ENCODE peak calls at places on chromosomes 5 and 9, in nine cellular contexts. W is K562, Y is thoracic aorta, Z is neural progenitor cell, S is mucosa of descending colon, M is transverse colon, K is fibroblast of lung, X is ovary, L is psoas muscle. C is an unnamed sample. For H3K36me3, the result is how much of the 10 kb centered on the place peaks cover.

GRCh38 chr5:171483453-171484177 is 64.2 kb downstream of the FGF18 start:
- DNase-seq in W (no peak), Y (peak), Z (no peak), S (peak), M (peak), K (peak), X (peak), L (peak), C (no peak)

GRCh38 chr9:100880284-100880683 is 148.2 kb upstream of the PLPPR1 start:
- DNase-seq in W (no peak), Y (no peak), Z (no peak), S (no peak), M (no peak), K (no peak), X (no peak), L (no peak), C (no peak)

GRCh38 chr9:3528466-3528865 is 2.7 kb upstream of the RFX3 start:
- DNase-seq in W (peak), Y (no peak), Z (no peak), S (no peak), M (no peak), K (no peak), X (no peak), L (no peak), C (peak)

GRCh38 chr5:34505731-34506130 is 150.4 kb upstream of the RAI14 start:
- DNase-seq in W (no peak), Y (no peak), Z (no peak), S (no peak), M (no peak), K (no peak), X (no peak), L (no peak), C (no peak)

GRCh38 chr5:149838881-149839739 is 105.5 kb downstream of the PDE6A start:
- DNase-seq in W (no peak), Y (no peak), Z (no peak), S (no peak), M (no peak), K (peak), X (no peak), L (no peak), C (no peak)

GRCh38 chr5:602466-603035 is 9.6 kb upstream of the CEP72 start:
- DNase-seq in W (no peak), Y (no peak), Z (no peak), S (peak), M (no peak), K (no peak), X (no peak), L (no peak), C (no peak)

GRCh38 chr5:132915681-132916080 is 42.2 kb downstream of the LEAP2 start:
- DNase-seq in W (peak), Y (no peak), Z (no peak), S (no peak), M (no peak), K (no peak), X (no peak), L (no peak), C (peak)

GRCh38 chr9:114300846-114301797 is 21.8 kb upstream of the ORM1 start:
- DNase-seq in W (no peak), Y (no peak), Z (no peak), S (no peak), M (peak), K (no peak), X (no peak), L (no peak), C (no peak)

GRCh38 chr5:72505539-72505938 is 1.7 kb downstream of the ZNF366 start:
- DNase-seq in W (no peak), Y (no peak), Z (no peak), S (no peak), M (no peak), K (no peak), X (no peak), L (no peak), C (no peak)

GRCh38 chr9:109912082-109912581 is 132.1 kb downstream of the PALM2AKAP2 start:
- DNase-seq in W (no peak), Y (no peak), Z (no peak), S (no peak), M (no peak), K (peak), X (no peak), L (no peak), C (no peak)

GRCh38 chr5:7592910-7593309 is 197.0 kb downstream of the ADCY2 start:
- DNase-seq in W (peak), Y (no peak), Z (peak), S (no peak), M (no peak), K (no peak), X (no peak), L (no peak), C (no peak)

GRCh38 chr9:105073147-105073546 is 145.2 kb upstream of the ABCA1 start:
- DNase-seq in W (no peak), Y (no peak), Z (no peak), S (no peak), M (no peak), K (peak), X (no peak), L (no peak), C (no peak)

GRCh38 chr5:180291234-180291940 is 496 bp downstream of the MAPK9 start:
- DNase-seq in W (peak), Y (no peak), Z (peak), S (peak), M (peak), K (no peak), X (peak), L (no peak), C (peak)

GRCh38 chr5:149799119-149799623 is 69.1 kb downstream of the PPARGC1B start:
- DNase-seq in W (peak), Y (no peak), Z (no peak), S (no peak), M (peak), K (peak), X (peak), L (peak), C (no peak)

GRCh38 chr5:118791986-118792734 is 196.2 kb downstream of the DTWD2 start:
- DNase-seq in W (peak), Y (no peak), Z (peak), S (no peak), M (no peak), K (peak), X (no peak), L (no peak), C (peak)

GRCh38 chr5:31981361-31981955 is 192.7 kb downstream of the GOLPH3 start:
- DNase-seq in W (no peak), Y (no peak), Z (no peak), S (no peak), M (no peak), K (no peak), X (no peak), L (no peak), C (no peak)

GRCh38 chr9:129142115-129142514 is 30.9 kb downstream of the PTPA start:
- DNase-seq in W (no peak), Y (no peak), Z (no peak), S (no peak), M (no peak), K (no peak), X (no peak), L (no peak), C (no peak)

GRCh38 chr9:7510209-7510608 is 289.4 kb downstream of the DMAC1 start:
- DNase-seq in W (no peak), Y (no peak), Z (no peak), S (no peak), M (no peak), K (peak), X (no peak), L (no peak), C (no peak)

GRCh38 chr5:173963107-173963506 is 25.9 kb upstream of the C5orf47 start:
- DNase-seq in W (no peak), Y (no peak), Z (no peak), S (no peak), M (no peak), K (peak), X (no peak), L (no peak), C (no peak)

GRCh38 chr5:136222575-136223235 is 29.7 kb upstream of the SMIM32 start:
- DNase-seq in W (no peak), Y (no peak), Z (no peak), S (no peak), M (no peak), K (no peak), X (no peak), L (no peak), C (no peak)

GRCh38 chr5:40277161-40277906 is 402.4 kb upstream of the PTGER4 start:
- DNase-seq in W (no peak), Y (no peak), Z (no peak), S (no peak), M (no peak), K (no peak), X (no peak), L (no peak), C (peak)

GRCh38 chr5:2802693-2803365 is 51.4 kb upstream of the IRX2 start:
- DNase-seq in W (no peak), Y (no peak), Z (no peak), S (no peak), M (no peak), K (no peak), X (no peak), L (no peak), C (no peak)

GRCh38 chr9:133876144-133876543 is 116.0 kb downstream of the VAV2 start:
- DNase-seq in W (peak), Y (no peak), Z (peak), S (no peak), M (no peak), K (no peak), X (no peak), L (peak), C (no peak)

GRCh38 chr9:8816361-8816760 is 1016.8 kb upstream of the DMAC1 start:
- DNase-seq in W (no peak), Y (no peak), Z (peak), S (no peak), M (no peak), K (no peak), X (no peak), L (no peak), C (no peak)

GRCh38 chr5:20229286-20230005 is 241.4 kb upstream of the CDH18 start:
- DNase-seq in W (no peak), Y (no peak), Z (no peak), S (no peak), M (no peak), K (peak), X (no peak), L (no peak), C (no peak)

GRCh38 chr5:169805527-169805934 is 168.5 kb downstream of the DOCK2 start:
- DNase-seq in W (peak), Y (no peak), Z (peak), S (no peak), M (no peak), K (no peak), X (no peak), L (no peak), C (peak)

GRCh38 chr5:126268697-126269315 is 154.4 kb upstream of the GRAMD2B start:
- DNase-seq in W (no peak), Y (no peak), Z (no peak), S (no peak), M (peak), K (no peak), X (no peak), L (no peak), C (no peak)

GRCh38 chr5:74212336-74212735 is 428.2 kb downstream of the ENC1 start:
- DNase-seq in W (peak), Y (no peak), Z (peak), S (no peak), M (peak), K (peak), X (no peak), L (no peak), C (no peak)

GRCh38 chr5:111142932-111143331 is 50.8 kb downstream of the WDR36 start:
- DNase-seq in W (no peak), Y (no peak), Z (no peak), S (no peak), M (no peak), K (peak), X (no peak), L (no peak), C (no peak)

GRCh38 chr5:54580997-54581741 is 63.6 kb downstream of the SNX18 start:
- DNase-seq in W (no peak), Y (no peak), Z (no peak), S (no peak), M (no peak), K (no peak), X (no peak), L (no peak), C (no peak)

DNA sequence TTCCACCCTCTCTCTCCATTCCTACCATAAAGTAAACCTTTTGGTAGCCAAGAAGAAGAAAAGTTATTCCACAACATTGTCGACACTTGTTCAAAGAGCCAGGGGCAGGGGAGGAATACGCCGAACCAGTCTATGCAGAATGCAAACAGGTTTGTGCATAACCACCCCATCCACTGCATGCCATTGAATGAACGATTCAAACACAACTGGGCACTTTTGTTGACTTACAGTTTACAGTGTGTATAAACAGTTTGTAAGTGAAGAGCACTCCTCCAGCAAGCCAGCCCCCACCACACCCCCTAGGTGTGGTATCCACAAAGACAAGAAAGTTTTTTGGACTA is 6.8 kb upstream of the S1PR3 start:
- DNase-seq in W (no peak), Y (no peak), Z (no peak), S (no peak), M (no peak), K (no peak), X (no peak), L (no peak), C (no peak)
- H3K36me3 ChIP-seq in W (under half), Y (under half), Z (under half), S (under half), M (under half), K (under half), X (under half), L (under half), C (under half)

DNA sequence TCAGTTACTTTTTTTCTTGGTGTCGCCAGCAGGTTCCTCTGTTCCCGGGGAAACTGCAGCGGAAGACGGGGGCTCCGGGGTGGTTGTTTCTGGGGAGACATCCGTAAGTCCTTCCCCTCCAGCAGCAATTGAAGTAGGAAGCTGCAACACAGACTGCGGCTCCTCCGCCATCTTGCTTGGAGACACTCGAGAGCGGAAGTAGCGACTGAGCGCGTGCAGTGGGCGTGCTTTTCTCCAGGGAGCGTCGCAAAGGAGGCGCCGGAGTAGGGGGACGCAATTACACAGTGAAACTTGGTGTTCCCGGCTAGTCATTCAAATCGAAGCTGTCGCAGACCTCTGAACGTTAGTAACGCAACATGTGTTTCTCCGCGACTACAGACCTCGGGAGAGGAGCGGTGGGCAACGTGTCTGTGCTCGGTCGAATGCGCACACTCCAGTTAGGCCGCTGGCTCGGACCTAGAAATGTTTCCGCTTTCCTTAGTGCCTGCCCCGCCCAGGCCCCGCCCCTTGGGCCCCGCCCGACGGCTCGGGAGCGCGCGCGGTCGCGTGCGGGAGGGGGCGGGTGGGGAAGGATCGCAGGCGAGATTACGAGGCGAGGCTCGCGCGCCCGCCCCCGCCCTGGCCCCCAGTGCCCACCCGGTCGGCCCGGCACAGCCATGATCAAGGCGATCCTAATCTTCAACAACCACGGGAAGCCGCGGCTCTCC is at the start of the genes AP3S1 and ATG12:
- DNase-seq in W (peak), Y (peak), Z (peak), S (peak), M (peak), K (peak), X (peak), L (peak), C (peak)
- TF ChIP-seq CTCF in W (no peak), Y (no peak), Z (no peak), S (no peak), M (no peak), K (no peak), X (no peak), L (no peak), C (no peak)

DNA sequence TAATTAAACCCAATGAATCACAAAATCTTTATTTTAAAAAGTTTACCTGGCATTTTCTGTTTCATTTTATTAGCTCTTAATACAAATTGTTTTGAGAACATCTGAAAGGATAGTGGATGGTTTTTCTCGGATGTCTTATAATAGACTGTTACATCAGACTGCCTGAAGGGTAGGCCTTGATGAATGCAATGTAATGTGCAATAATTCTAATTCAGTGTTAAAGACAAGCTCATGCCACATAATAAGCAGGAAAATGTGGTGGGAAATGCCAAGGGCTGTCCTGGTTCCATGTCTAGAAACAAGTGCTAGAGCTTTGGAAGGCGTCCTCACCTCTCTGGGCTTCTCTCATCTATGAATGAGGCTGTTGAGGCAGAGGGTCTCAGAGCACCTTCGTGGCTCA is 148.1 kb downstream of the DEPDC1B start:
- DNase-seq in W (no peak), Y (no peak), Z (no peak), S (no peak), M (no peak), K (no peak), X (no peak), L (no peak), C (no peak)
- H3K36me3 ChIP-seq in W (under half), Y (under half), Z (under half), S (under half), M (under half), K (under half), X (under half), L (under half), C (under half)

DNA sequence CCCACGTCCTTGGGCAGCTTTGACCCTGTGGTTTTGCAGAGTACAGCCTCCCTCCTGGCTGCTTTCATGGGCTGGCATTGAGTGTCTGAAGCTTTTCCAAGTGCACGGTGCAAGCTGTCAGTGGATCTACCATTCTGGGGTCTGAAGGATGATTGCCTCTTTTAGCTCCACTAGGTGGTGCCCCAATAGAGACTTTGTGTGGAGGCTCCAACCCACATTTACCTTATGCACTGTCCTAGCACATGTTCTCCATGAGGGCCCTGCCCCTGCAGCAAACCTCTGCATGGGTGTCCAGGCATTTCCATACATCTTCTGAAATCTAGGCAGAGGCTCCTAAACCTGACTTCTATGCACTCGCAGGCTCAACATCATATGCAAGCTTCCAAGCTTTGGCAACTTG is 644.2 kb upstream of the CDH9 start:
- DNase-seq in W (peak), Y (no peak), Z (peak), S (no peak), M (no peak), K (no peak), X (no peak), L (no peak), C (no peak)
- TF ChIP-seq CTCF in W (no peak), Y (no peak), Z (peak), S (no peak), M (no peak), K (no peak), X (no peak), L (no peak), C (no peak)

DNA sequence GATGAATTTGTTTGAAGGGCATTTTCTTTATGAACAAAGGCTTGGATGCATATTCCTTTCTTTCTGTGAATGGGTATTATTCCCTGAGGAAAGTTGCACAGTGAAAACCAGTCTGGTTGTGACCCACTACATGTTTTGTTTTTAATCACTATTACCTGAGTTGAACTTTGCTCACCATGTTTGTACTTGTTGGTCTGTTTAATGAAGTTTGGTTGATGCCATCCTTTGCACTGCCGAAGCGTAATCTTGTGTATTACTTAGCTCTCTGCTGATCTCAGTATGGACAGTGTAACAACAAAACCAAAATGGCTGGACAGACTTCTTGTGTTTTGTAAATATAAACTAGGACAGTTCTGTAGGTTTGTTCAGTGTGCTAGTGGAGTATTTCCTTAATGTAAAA is 38.1 kb downstream of the UGCG start:
- DNase-seq in W (no peak), Y (no peak), Z (no peak), S (no peak), M (no peak), K (no peak), X (no peak), L (no peak), C (no peak)
- H3K36me3 ChIP-seq in W (under half), Y (under half), Z (under half), S (under half), M (under half), K (under half), X (under half), L (half or more), C (under half)

GRCh38 chr5:38211354-38211710 is 47.0 kb upstream of the EGFLAM start:
- DNase-seq in W (no peak), Y (no peak), Z (no peak), S (no peak), M (no peak), K (no peak), X (no peak), L (no peak), C (no peak)

GRCh38 chr5:38212307-38212706 is 46.1 kb upstream of the EGFLAM start:
- DNase-seq in W (no peak), Y (no peak), Z (no peak), S (no peak), M (no peak), K (no peak), X (no peak), L (no peak), C (no peak)

GRCh38 chr5:38210701-38211353 is 47.5 kb upstream of the EGFLAM start:
- DNase-seq in W (no peak), Y (no peak), Z (no peak), S (no peak), M (no peak), K (no peak), X (no peak), L (no peak), C (no peak)

GRCh38 chr5:38207343-38207742 is 51.0 kb upstream of the EGFLAM start:
- DNase-seq in W (no peak), Y (no peak), Z (no peak), S (no peak), M (no peak), K (no peak), X (no peak), L (no peak), C (no peak)

DNA sequence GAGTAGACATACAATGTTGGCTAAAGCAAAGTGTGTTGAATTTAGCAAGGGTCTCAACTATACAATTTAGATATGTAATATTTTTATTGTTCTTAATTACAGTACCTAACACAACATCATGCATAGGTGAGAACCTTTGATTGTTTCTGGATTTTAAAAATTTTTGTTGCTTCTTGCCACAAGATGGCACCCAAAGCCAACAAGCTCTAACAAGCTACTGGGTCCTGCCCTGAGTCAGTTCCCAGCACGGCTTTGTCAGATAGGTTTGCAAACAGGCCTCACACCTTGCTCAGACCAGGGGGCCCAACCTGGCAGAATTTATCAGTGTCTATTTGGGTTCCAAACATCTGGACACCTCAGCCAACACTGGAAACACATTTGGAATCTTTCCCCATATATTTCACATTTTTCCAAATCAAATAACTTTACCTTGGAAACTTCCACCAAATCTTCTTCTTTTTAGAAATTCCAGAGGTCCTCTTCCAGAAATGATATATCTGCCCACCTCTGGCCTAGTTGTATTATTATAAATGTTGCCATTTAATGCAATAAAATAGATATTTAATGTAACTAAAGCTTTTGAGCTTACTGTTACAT is 49.5 kb upstream of the EGFLAM start:
- DNase-seq in W (peak), Y (no peak), Z (peak), S (no peak), M (no peak), K (peak), X (peak), L (no peak), C (no peak)
- TF ChIP-seq CTCF in W (peak), Y (no peak), Z (peak), S (no peak), M (no peak), K (peak), X (peak), L (peak), C (peak)

GRCh38 chr9:136474974-136475865 is 7.6 kb downstream of the SEC16A start:
- DNase-seq in W (no peak), Y (no peak), Z (no peak), S (no peak), M (no peak), K (no peak), X (no peak), L (no peak), C (no peak)
- H3K36me3 ChIP-seq in W (half or more), Y (half or more), Z (under half), S (under half), M (under half), K (half or more), X (under half), L (half or more), C (half or more)